ENCODE peak calls at places on chromosome 11, in five cellular contexts. One of them, this sample, is unnamed. For H3K27me3, the result is how much of the 10 kb centered on the place peaks cover.

GRCh38 chr11:78949976-78950690 is 375.5 kb upstream of the NARS2 start:
- DNase-seq in colonic mucosa: no peak
- DNase-seq in upper lobe of right lung: no peak
- DNase-seq in CD4-positive, alpha-beta T cell: no peak
- DNase-seq in body of pancreas: no peak
- DNase-seq in this sample: no peak

GRCh38 chr11:107898270-107898669 is 30.0 kb upstream of the RAB39A start:
- DNase-seq in CD4-positive, alpha-beta T cell: no peak
- DNase-seq in body of pancreas: peak
- DNase-seq in colonic mucosa: no peak
- DNase-seq in upper lobe of right lung: no peak
- DNase-seq in this sample: no peak

GRCh38 chr11:79419120-79419519 is 21.7 kb downstream of the TENM4 start:
- DNase-seq in colonic mucosa: peak
- DNase-seq in CD4-positive, alpha-beta T cell: no peak
- DNase-seq in body of pancreas: no peak
- DNase-seq in upper lobe of right lung: no peak
- DNase-seq in this sample: no peak

GRCh38 chr11:44556735-44557409 is 8.6 kb upstream of the CD82 start:
- DNase-seq in upper lobe of right lung: no peak
- DNase-seq in body of pancreas: peak
- DNase-seq in colonic mucosa: peak
- DNase-seq in CD4-positive, alpha-beta T cell: peak
- DNase-seq in this sample: peak

GRCh38 chr11:9760180-9760550 is 96.3 kb downstream of the SWAP70 start:
- DNase-seq in CD4-positive, alpha-beta T cell: no peak
- DNase-seq in body of pancreas: peak
- DNase-seq in colonic mucosa: peak
- DNase-seq in upper lobe of right lung: peak
- DNase-seq in this sample: peak

GRCh38 chr11:12205330-12205729 is 94.9 kb downstream of the MICAL2 start:
- DNase-seq in colonic mucosa: no peak
- DNase-seq in body of pancreas: no peak
- DNase-seq in CD4-positive, alpha-beta T cell: no peak
- DNase-seq in upper lobe of right lung: no peak
- DNase-seq in this sample: no peak

GRCh38 chr11:98495601-98496000 is 525.1 kb upstream of the CNTN5 start:
- DNase-seq in colonic mucosa: no peak
- DNase-seq in upper lobe of right lung: no peak
- DNase-seq in body of pancreas: no peak
- DNase-seq in CD4-positive, alpha-beta T cell: no peak
- DNase-seq in this sample: no peak

GRCh38 chr11:119339581-119340334 is 925 bp downstream of the C1QTNF5 start:
- DNase-seq in CD4-positive, alpha-beta T cell: no peak
- DNase-seq in upper lobe of right lung: peak
- DNase-seq in body of pancreas: peak
- DNase-seq in colonic mucosa: peak
- DNase-seq in this sample: peak

GRCh38 chr11:9716275-9717039 is 52.6 kb downstream of the SWAP70 start:
- DNase-seq in colonic mucosa: no peak
- DNase-seq in upper lobe of right lung: no peak
- DNase-seq in CD4-positive, alpha-beta T cell: no peak
- DNase-seq in body of pancreas: peak
- DNase-seq in this sample: no peak

GRCh38 chr11:131980199-131980598 is 609.8 kb downstream of the NTM start:
- DNase-seq in upper lobe of right lung: no peak
- DNase-seq in colonic mucosa: no peak
- DNase-seq in CD4-positive, alpha-beta T cell: no peak
- DNase-seq in body of pancreas: no peak
- DNase-seq in this sample: no peak

GRCh38 chr11:111913997-111914396 is 1.5 kb downstream of the HSPB2 start:
- DNase-seq in upper lobe of right lung: no peak
- DNase-seq in colonic mucosa: no peak
- DNase-seq in CD4-positive, alpha-beta T cell: no peak
- DNase-seq in body of pancreas: peak
- DNase-seq in this sample: peak

GRCh38 chr11:1271406-1271805 is 38.0 kb downstream of the TOLLIP start:
- DNase-seq in body of pancreas: no peak
- DNase-seq in colonic mucosa: no peak
- DNase-seq in CD4-positive, alpha-beta T cell: no peak
- DNase-seq in upper lobe of right lung: no peak
- DNase-seq in this sample: no peak

GRCh38 chr11:83401506-83402225 is 115.5 kb upstream of the CCDC90B start:
- DNase-seq in body of pancreas: no peak
- DNase-seq in upper lobe of right lung: no peak
- DNase-seq in CD4-positive, alpha-beta T cell: no peak
- DNase-seq in colonic mucosa: no peak
- DNase-seq in this sample: no peak

GRCh38 chr11:114368918-114369680 is 31.2 kb downstream of the C11orf71 start:
- DNase-seq in upper lobe of right lung: no peak
- DNase-seq in CD4-positive, alpha-beta T cell: no peak
- DNase-seq in colonic mucosa: no peak
- DNase-seq in body of pancreas: no peak
- DNase-seq in this sample: no peak

GRCh38 chr11:86955111-86955673 is at the start of gene FZD4:
- DNase-seq in colonic mucosa: peak
- DNase-seq in upper lobe of right lung: peak
- DNase-seq in body of pancreas: peak
- DNase-seq in CD4-positive, alpha-beta T cell: no peak
- DNase-seq in this sample: peak

GRCh38 chr11:40295466-40295865 is 1164.0 kb downstream of the LRRC4C start:
- DNase-seq in upper lobe of right lung: no peak
- DNase-seq in colonic mucosa: no peak
- DNase-seq in body of pancreas: no peak
- DNase-seq in CD4-positive, alpha-beta T cell: no peak
- DNase-seq in this sample: no peak
- H3K27me3 ChIP-seq in upper lobe of right lung: under half
- H3K27me3 ChIP-seq in colonic mucosa: under half
- H3K27me3 ChIP-seq in body of pancreas: under half
- H3K27me3 ChIP-seq in CD4-positive, alpha-beta T cell: under half
- H3K27me3 ChIP-seq in this sample: under half

GRCh38 chr11:125140251-125140650 is 24.3 kb upstream of the PKNOX2 start:
- DNase-seq in upper lobe of right lung: no peak
- DNase-seq in colonic mucosa: no peak
- DNase-seq in CD4-positive, alpha-beta T cell: no peak
- DNase-seq in body of pancreas: no peak
- DNase-seq in this sample: peak

GRCh38 chr11:125138966-125139365 is 25.6 kb upstream of the PKNOX2 start:
- DNase-seq in body of pancreas: no peak
- DNase-seq in CD4-positive, alpha-beta T cell: no peak
- DNase-seq in colonic mucosa: no peak
- DNase-seq in upper lobe of right lung: no peak
- DNase-seq in this sample: peak

GRCh38 chr11:125141686-125142535 is 22.6 kb upstream of the PKNOX2 start:
- DNase-seq in body of pancreas: peak
- DNase-seq in CD4-positive, alpha-beta T cell: peak
- DNase-seq in upper lobe of right lung: peak
- DNase-seq in colonic mucosa: no peak
- DNase-seq in this sample: peak

GRCh38 chr11:125146232-125146631 is 18.3 kb upstream of the PKNOX2 start:
- DNase-seq in CD4-positive, alpha-beta T cell: no peak
- DNase-seq in colonic mucosa: no peak
- DNase-seq in body of pancreas: no peak
- DNase-seq in upper lobe of right lung: no peak
- DNase-seq in this sample: no peak

GRCh38 chr11:125141178-125141577 is 23.4 kb upstream of the PKNOX2 start:
- DNase-seq in CD4-positive, alpha-beta T cell: no peak
- DNase-seq in upper lobe of right lung: no peak
- DNase-seq in colonic mucosa: no peak
- DNase-seq in body of pancreas: no peak
- DNase-seq in this sample: no peak
- H3K27me3 ChIP-seq in CD4-positive, alpha-beta T cell: under half
- H3K27me3 ChIP-seq in upper lobe of right lung: under half
- H3K27me3 ChIP-seq in colonic mucosa: under half
- H3K27me3 ChIP-seq in body of pancreas: under half
- H3K27me3 ChIP-seq in this sample: under half

GRCh38 chr11:122696662-122697061 is 41.1 kb downstream of the UBASH3B start:
- DNase-seq in CD4-positive, alpha-beta T cell: peak
- DNase-seq in body of pancreas: no peak
- DNase-seq in upper lobe of right lung: no peak
- DNase-seq in colonic mucosa: no peak
- DNase-seq in this sample: no peak
- H3K27me3 ChIP-seq in CD4-positive, alpha-beta T cell: under half
- H3K27me3 ChIP-seq in body of pancreas: under half
- H3K27me3 ChIP-seq in upper lobe of right lung: under half
- H3K27me3 ChIP-seq in colonic mucosa: under half
- H3K27me3 ChIP-seq in this sample: under half

GRCh38 chr11:72679869-72680268 is 5.6 kb upstream of the PDE2A start:
- DNase-seq in body of pancreas: no peak
- DNase-seq in colonic mucosa: no peak
- DNase-seq in upper lobe of right lung: no peak
- DNase-seq in CD4-positive, alpha-beta T cell: no peak
- DNase-seq in this sample: no peak
- H3K27me3 ChIP-seq in body of pancreas: under half
- H3K27me3 ChIP-seq in colonic mucosa: under half
- H3K27me3 ChIP-seq in upper lobe of right lung: under half
- H3K27me3 ChIP-seq in CD4-positive, alpha-beta T cell: under half
- H3K27me3 ChIP-seq in this sample: under half

GRCh38 chr11:69291459-69292110 is 2.4 kb upstream of the MYEOV start:
- DNase-seq in colonic mucosa: no peak
- DNase-seq in upper lobe of right lung: no peak
- DNase-seq in body of pancreas: no peak
- DNase-seq in CD4-positive, alpha-beta T cell: no peak
- DNase-seq in this sample: no peak

GRCh38 chr11:69290791-69291190 is 3.2 kb upstream of the MYEOV start:
- DNase-seq in body of pancreas: no peak
- DNase-seq in upper lobe of right lung: no peak
- DNase-seq in CD4-positive, alpha-beta T cell: no peak
- DNase-seq in colonic mucosa: peak
- DNase-seq in this sample: peak

GRCh38 chr11:69286358-69287327 is 7.3 kb upstream of the MYEOV start:
- DNase-seq in colonic mucosa: no peak
- DNase-seq in CD4-positive, alpha-beta T cell: no peak
- DNase-seq in upper lobe of right lung: no peak
- DNase-seq in body of pancreas: peak
- DNase-seq in this sample: no peak

GRCh38 chr11:69287968-69288882 is 5.7 kb upstream of the MYEOV start:
- DNase-seq in CD4-positive, alpha-beta T cell: no peak
- DNase-seq in upper lobe of right lung: peak
- DNase-seq in colonic mucosa: peak
- DNase-seq in body of pancreas: no peak
- DNase-seq in this sample: no peak

DNA sequence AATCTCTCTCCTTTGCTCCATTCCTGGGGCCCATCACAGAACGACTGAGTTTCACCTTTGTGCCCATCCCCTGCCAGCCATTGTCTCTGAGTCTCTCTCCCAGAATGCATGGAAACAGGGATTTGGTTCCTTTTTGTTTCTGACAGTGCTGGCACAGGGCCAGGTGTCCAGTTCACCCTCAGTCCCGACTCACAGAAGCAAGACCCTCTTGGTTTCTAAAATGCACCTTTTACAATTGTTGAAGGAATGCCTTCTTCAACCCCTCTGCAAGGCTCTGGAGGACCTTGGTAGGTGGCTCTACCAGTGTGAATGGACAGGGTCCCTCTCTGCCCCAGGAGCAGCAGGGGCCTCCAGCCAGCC is 5.1 kb upstream of the MYEOV start:
- DNase-seq in body of pancreas: no peak
- DNase-seq in CD4-positive, alpha-beta T cell: no peak
- DNase-seq in colonic mucosa: no peak
- DNase-seq in upper lobe of right lung: no peak
- DNase-seq in this sample: no peak
- H3K27me3 ChIP-seq in body of pancreas: under half
- H3K27me3 ChIP-seq in CD4-positive, alpha-beta T cell: under half
- H3K27me3 ChIP-seq in colonic mucosa: under half
- H3K27me3 ChIP-seq in upper lobe of right lung: under half
- H3K27me3 ChIP-seq in this sample: under half

GRCh38 chr11:120577041-120577440 is 65.5 kb downstream of the GRIK4 start:
- DNase-seq in upper lobe of right lung: no peak
- DNase-seq in colonic mucosa: no peak
- DNase-seq in CD4-positive, alpha-beta T cell: no peak
- DNase-seq in body of pancreas: no peak
- DNase-seq in this sample: no peak

GRCh38 chr11:120578591-120579154 is 67.1 kb downstream of the GRIK4 start:
- DNase-seq in body of pancreas: no peak
- DNase-seq in upper lobe of right lung: no peak
- DNase-seq in CD4-positive, alpha-beta T cell: no peak
- DNase-seq in colonic mucosa: no peak
- DNase-seq in this sample: no peak

GRCh38 chr11:120576606-120577005 is 65.1 kb downstream of the GRIK4 start:
- DNase-seq in colonic mucosa: no peak
- DNase-seq in CD4-positive, alpha-beta T cell: no peak
- DNase-seq in body of pancreas: no peak
- DNase-seq in upper lobe of right lung: no peak
- DNase-seq in this sample: peak

GRCh38 chr11:120579601-120580000 is 68.1 kb downstream of the GRIK4 start:
- DNase-seq in body of pancreas: no peak
- DNase-seq in colonic mucosa: no peak
- DNase-seq in upper lobe of right lung: no peak
- DNase-seq in CD4-positive, alpha-beta T cell: no peak
- DNase-seq in this sample: no peak

DNA sequence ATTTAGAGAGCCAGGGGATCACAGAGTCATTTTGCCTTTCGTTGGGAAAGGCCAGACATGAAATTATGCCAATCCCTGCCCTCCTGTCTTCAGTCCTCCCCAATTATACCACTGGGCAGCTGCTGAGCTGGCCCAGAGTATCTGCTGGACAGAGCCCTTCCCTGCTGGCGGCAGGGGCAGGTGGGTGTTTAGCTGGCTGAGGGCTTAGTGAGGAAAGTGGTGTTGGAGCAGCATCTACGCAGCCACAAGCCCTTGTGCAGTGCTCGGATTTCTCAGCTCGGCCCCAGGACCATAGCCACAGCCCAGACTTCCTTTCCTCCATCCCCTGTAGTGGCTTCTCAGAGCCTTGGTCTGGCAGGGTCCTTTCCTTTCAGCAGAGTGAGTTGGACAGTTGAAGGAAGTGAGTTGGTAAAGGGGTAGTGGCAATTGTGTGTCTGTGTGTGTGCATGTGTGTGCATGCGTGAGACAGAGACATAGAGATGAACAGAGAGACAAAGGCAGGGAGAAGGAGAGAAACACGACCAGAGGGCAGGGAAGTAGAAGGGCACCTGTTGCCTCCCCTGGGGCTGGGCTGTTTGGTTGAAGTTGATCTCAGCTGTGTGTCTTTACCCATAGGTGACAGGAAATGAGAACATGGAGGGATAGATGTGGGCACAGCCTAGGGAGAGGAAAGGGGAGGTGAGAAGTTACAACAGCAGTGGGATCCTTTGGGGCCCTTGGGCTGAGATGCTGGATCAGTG is 66.2 kb downstream of the GRIK4 start:
- DNase-seq in upper lobe of right lung: no peak
- DNase-seq in body of pancreas: no peak
- DNase-seq in CD4-positive, alpha-beta T cell: no peak
- DNase-seq in colonic mucosa: no peak
- DNase-seq in this sample: no peak
- H3K27me3 ChIP-seq in upper lobe of right lung: under half
- H3K27me3 ChIP-seq in body of pancreas: under half
- H3K27me3 ChIP-seq in CD4-positive, alpha-beta T cell: under half
- H3K27me3 ChIP-seq in colonic mucosa: under half
- H3K27me3 ChIP-seq in this sample: under half

This sample was measured in aorta.